ENCODE peak calls at places on chromosome 2, in five cellular contexts. One of them, this sample, is unnamed.

GRCh38 chr2:45006041-45006941 is 3.0 kb downstream of the SIX2 start:
- DNase-seq in T-helper 17 cell: no peak
- DNase-seq in neuronal stem cell: no peak
- DNase-seq in K562: no peak
- DNase-seq in CD8-positive, alpha-beta T cell: no peak
- DNase-seq in this sample: no peak

GRCh38 chr2:163551974-163552373 is 183.8 kb downstream of the FIGN start:
- DNase-seq in T-helper 17 cell: no peak
- DNase-seq in neuronal stem cell: no peak
- DNase-seq in K562: no peak
- DNase-seq in CD8-positive, alpha-beta T cell: no peak
- DNase-seq in this sample: no peak

GRCh38 chr2:85409719-85410583 is at the start of gene CAPG:
- DNase-seq in T-helper 17 cell: no peak
- DNase-seq in neuronal stem cell: no peak
- DNase-seq in K562: peak; percentile 86
- DNase-seq in CD8-positive, alpha-beta T cell: peak; percentile 43
- DNase-seq in this sample: no peak

GRCh38 chr2:230990899-230991150 is 5.1 kb upstream of the SPATA3 start:
- DNase-seq in T-helper 17 cell: no peak
- DNase-seq in neuronal stem cell: no peak
- DNase-seq in K562: no peak
- DNase-seq in CD8-positive, alpha-beta T cell: no peak
- DNase-seq in this sample: no peak

GRCh38 chr2:213806125-213806726 is 522.0 kb downstream of the SPAG16 start:
- DNase-seq in T-helper 17 cell: no peak
- DNase-seq in neuronal stem cell: no peak
- DNase-seq in K562: peak; percentile 0
- DNase-seq in CD8-positive, alpha-beta T cell: no peak
- DNase-seq in this sample: no peak

GRCh38 chr2:171523969-171524401 is 1.7 kb downstream of the CYBRD1 start:
- DNase-seq in T-helper 17 cell: no peak
- DNase-seq in neuronal stem cell: no peak
- DNase-seq in K562: peak; percentile 16
- DNase-seq in CD8-positive, alpha-beta T cell: no peak
- DNase-seq in this sample: no peak

GRCh38 chr2:23404426-23404825 is 19.4 kb downstream of the KLHL29 start:
- DNase-seq in T-helper 17 cell: no peak
- DNase-seq in neuronal stem cell: no peak
- DNase-seq in K562: no peak
- DNase-seq in CD8-positive, alpha-beta T cell: no peak
- DNase-seq in this sample: peak; percentile 59

GRCh38 chr2:33126973-33127372 is 180.2 kb downstream of the LTBP1 start:
- DNase-seq in T-helper 17 cell: no peak
- DNase-seq in neuronal stem cell: no peak
- DNase-seq in K562: no peak
- DNase-seq in CD8-positive, alpha-beta T cell: no peak
- DNase-seq in this sample: no peak

GRCh38 chr2:71530246-71530986 is 77.1 kb downstream of the DYSF start:
- DNase-seq in T-helper 17 cell: no peak
- DNase-seq in neuronal stem cell: peak; percentile 54
- DNase-seq in K562: peak; percentile 59
- DNase-seq in CD8-positive, alpha-beta T cell: no peak
- DNase-seq in this sample: peak; percentile 69

GRCh38 chr2:41782306-41783158 is 265.3 kb upstream of the PKDCC start:
- DNase-seq in T-helper 17 cell: no peak
- DNase-seq in neuronal stem cell: peak; percentile 37
- DNase-seq in K562: peak; percentile 43
- DNase-seq in CD8-positive, alpha-beta T cell: peak; percentile 13
- DNase-seq in this sample: peak; percentile 27

GRCh38 chr2:43217228-43218220 is 8.9 kb downstream of the ZFP36L2 start:
- DNase-seq in T-helper 17 cell: no peak
- DNase-seq in neuronal stem cell: peak; percentile 52
- DNase-seq in K562: no peak
- DNase-seq in CD8-positive, alpha-beta T cell: no peak
- DNase-seq in this sample: no peak

GRCh38 chr2:152322222-152322621 is 12.8 kb upstream of the FMNL2 start:
- DNase-seq in T-helper 17 cell: no peak
- DNase-seq in neuronal stem cell: no peak
- DNase-seq in K562: no peak
- DNase-seq in CD8-positive, alpha-beta T cell: no peak
- DNase-seq in this sample: no peak

GRCh38 chr2:165902929-165903328 is 50.6 kb downstream of the TTC21B start:
- DNase-seq in T-helper 17 cell: no peak
- DNase-seq in neuronal stem cell: no peak
- DNase-seq in K562: no peak
- DNase-seq in CD8-positive, alpha-beta T cell: no peak
- DNase-seq in this sample: no peak

GRCh38 chr2:169110919-169111318 is 41.6 kb downstream of the DHRS9 start:
- DNase-seq in T-helper 17 cell: no peak
- DNase-seq in neuronal stem cell: no peak
- DNase-seq in K562: no peak
- DNase-seq in CD8-positive, alpha-beta T cell: no peak
- DNase-seq in this sample: no peak

GRCh38 chr2:68806511-68807109 is 64.6 kb downstream of the BMP10 start:
- DNase-seq in T-helper 17 cell: no peak
- DNase-seq in neuronal stem cell: no peak
- DNase-seq in K562: peak; percentile 50
- DNase-seq in CD8-positive, alpha-beta T cell: no peak
- DNase-seq in this sample: no peak

GRCh38 chr2:76415821-76416220 is 705.1 kb upstream of the GCFC2 start:
- DNase-seq in T-helper 17 cell: no peak
- DNase-seq in neuronal stem cell: no peak
- DNase-seq in K562: peak; percentile 3
- DNase-seq in CD8-positive, alpha-beta T cell: no peak
- DNase-seq in this sample: no peak

GRCh38 chr2:43174368-43175186 is 51.8 kb downstream of the ZFP36L2 start:
- DNase-seq in T-helper 17 cell: peak; percentile 54
- DNase-seq in neuronal stem cell: no peak
- DNase-seq in K562: no peak
- DNase-seq in CD8-positive, alpha-beta T cell: peak; percentile 76
- DNase-seq in this sample: no peak

DNA sequence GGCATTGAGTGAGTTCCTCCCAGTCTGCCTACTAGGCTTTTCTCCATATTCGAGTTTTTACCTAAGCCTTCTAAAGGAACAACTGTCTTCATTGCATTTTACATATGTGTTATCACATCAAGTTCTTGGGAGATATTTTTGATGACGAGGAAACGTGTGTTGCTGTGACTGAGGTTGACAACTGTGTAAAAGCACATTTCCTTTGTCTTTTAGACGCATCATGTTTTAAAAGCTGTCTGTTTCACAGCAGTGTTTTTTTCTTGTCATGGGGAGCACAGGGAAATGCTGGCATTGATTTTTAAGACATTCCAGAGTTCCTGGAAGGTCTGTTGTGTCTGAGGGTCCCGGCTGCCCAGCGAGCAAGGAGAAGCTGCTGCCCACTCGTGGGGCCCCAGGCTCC is 381.8 kb downstream of the DCDC2C start:
- DNase-seq in T-helper 17 cell: no peak
- DNase-seq in neuronal stem cell: no peak
- DNase-seq in K562: no peak
- DNase-seq in CD8-positive, alpha-beta T cell: no peak
- DNase-seq in this sample: no peak
- H3K9me3 ChIP-seq in T-helper 17 cell: no peaks in the 10 kb centered on the region
- H3K9me3 ChIP-seq in neuronal stem cell: peaks cover 2% of the 10 kb centered on the region
- H3K9me3 ChIP-seq in K562: no peaks in the 10 kb centered on the region
- H3K9me3 ChIP-seq in CD8-positive, alpha-beta T cell: no peaks in the 10 kb centered on the region
- H3K9me3 ChIP-seq in this sample: no peaks in the 10 kb centered on the region

GRCh38 chr2:180222642-180223041 is 215.5 kb upstream of the CWC22 start:
- DNase-seq in T-helper 17 cell: no peak
- DNase-seq in neuronal stem cell: no peak
- DNase-seq in K562: no peak
- DNase-seq in CD8-positive, alpha-beta T cell: no peak
- DNase-seq in this sample: no peak
- H3K9me3 ChIP-seq in T-helper 17 cell: peaks cover 3% of the 10 kb centered on the region
- H3K9me3 ChIP-seq in neuronal stem cell: peaks cover 5% of the 10 kb centered on the region
- H3K9me3 ChIP-seq in K562: peaks cover 3% of the 10 kb centered on the region
- H3K9me3 ChIP-seq in CD8-positive, alpha-beta T cell: no peaks in the 10 kb centered on the region
- H3K9me3 ChIP-seq in this sample: no peaks in the 10 kb centered on the region

DNA sequence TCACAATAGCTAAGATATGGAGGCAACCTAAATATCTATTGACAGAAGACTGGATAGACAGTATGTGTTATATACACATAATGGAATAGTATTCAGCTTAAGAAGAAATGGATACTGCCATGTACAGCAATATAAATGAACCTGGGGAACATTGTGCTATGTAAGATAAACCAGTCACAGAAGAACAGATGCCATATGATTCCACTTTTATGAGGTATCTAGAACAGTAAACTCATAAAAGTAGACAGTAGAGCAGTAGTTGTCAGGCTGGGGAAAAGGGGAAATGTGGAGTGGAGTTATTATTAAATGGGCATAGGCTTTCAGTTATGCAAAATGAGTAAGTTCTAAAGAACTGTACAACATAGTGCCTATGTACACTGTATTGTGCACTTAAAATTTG is 1055.7 kb upstream of the TMEFF2 start:
- DNase-seq in T-helper 17 cell: no peak
- DNase-seq in neuronal stem cell: no peak
- DNase-seq in K562: no peak
- DNase-seq in CD8-positive, alpha-beta T cell: no peak
- DNase-seq in this sample: no peak
- H3K9me3 ChIP-seq in T-helper 17 cell: no peaks in the 10 kb centered on the region
- H3K9me3 ChIP-seq in neuronal stem cell: no peaks in the 10 kb centered on the region
- H3K9me3 ChIP-seq in K562: no peaks in the 10 kb centered on the region
- H3K9me3 ChIP-seq in CD8-positive, alpha-beta T cell: no peaks in the 10 kb centered on the region
- H3K9me3 ChIP-seq in this sample: no peaks in the 10 kb centered on the region

GRCh38 chr2:218785103-218785502 is 3.2 kb downstream of the CYP27A1 start:
- DNase-seq in T-helper 17 cell: no peak
- DNase-seq in neuronal stem cell: no peak
- DNase-seq in K562: no peak
- DNase-seq in CD8-positive, alpha-beta T cell: no peak
- DNase-seq in this sample: peak; percentile 40
- H3K9me3 ChIP-seq in T-helper 17 cell: no peaks in the 10 kb centered on the region
- H3K9me3 ChIP-seq in neuronal stem cell: no peaks in the 10 kb centered on the region
- H3K9me3 ChIP-seq in K562: no peaks in the 10 kb centered on the region
- H3K9me3 ChIP-seq in CD8-positive, alpha-beta T cell: no peaks in the 10 kb centered on the region
- H3K9me3 ChIP-seq in this sample: no peaks in the 10 kb centered on the region

GRCh38 chr2:218378053-218378452 is 4.0 kb upstream of the SLC11A1 start:
- DNase-seq in T-helper 17 cell: no peak
- DNase-seq in neuronal stem cell: no peak
- DNase-seq in K562: no peak
- DNase-seq in CD8-positive, alpha-beta T cell: no peak
- DNase-seq in this sample: no peak

GRCh38 chr2:218370410-218371063 is 11.5 kb upstream of the SLC11A1 start:
- DNase-seq in T-helper 17 cell: no peak
- DNase-seq in neuronal stem cell: no peak
- DNase-seq in K562: no peak
- DNase-seq in CD8-positive, alpha-beta T cell: no peak
- DNase-seq in this sample: no peak

GRCh38 chr2:218371987-218372358 is 10.1 kb upstream of the SLC11A1 start:
- DNase-seq in T-helper 17 cell: no peak
- DNase-seq in neuronal stem cell: no peak
- DNase-seq in K562: no peak
- DNase-seq in CD8-positive, alpha-beta T cell: no peak
- DNase-seq in this sample: no peak

GRCh38 chr2:218374795-218375194 is 7.3 kb upstream of the SLC11A1 start:
- DNase-seq in T-helper 17 cell: no peak
- DNase-seq in neuronal stem cell: no peak
- DNase-seq in K562: no peak
- DNase-seq in CD8-positive, alpha-beta T cell: no peak
- DNase-seq in this sample: no peak

DNA sequence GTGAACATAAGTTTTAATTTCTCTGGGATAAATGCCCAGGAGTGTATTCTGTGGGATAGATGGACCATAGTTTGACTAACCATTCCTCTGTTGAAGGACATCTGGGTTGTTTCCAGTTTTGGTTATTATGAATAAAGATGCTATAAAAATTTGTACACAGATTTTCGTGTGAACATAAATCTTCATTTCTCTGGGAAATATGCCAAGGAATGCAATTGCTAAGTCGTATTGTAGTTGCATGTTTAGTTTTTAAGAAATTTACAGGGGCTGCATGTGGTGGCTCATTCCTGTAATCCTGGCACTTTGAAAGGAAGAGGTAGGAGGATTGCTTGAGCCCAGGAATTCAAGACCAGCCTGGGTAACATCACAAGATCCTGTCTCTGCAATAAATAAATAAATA is 6.9 kb upstream of the SLC11A1 start:
- DNase-seq in T-helper 17 cell: no peak
- DNase-seq in neuronal stem cell: no peak
- DNase-seq in K562: no peak
- DNase-seq in CD8-positive, alpha-beta T cell: no peak
- DNase-seq in this sample: no peak
- H3K9me3 ChIP-seq in T-helper 17 cell: no peaks in the 10 kb centered on the region
- H3K9me3 ChIP-seq in neuronal stem cell: no peaks in the 10 kb centered on the region
- H3K9me3 ChIP-seq in K562: no peaks in the 10 kb centered on the region
- H3K9me3 ChIP-seq in CD8-positive, alpha-beta T cell: no peaks in the 10 kb centered on the region
- H3K9me3 ChIP-seq in this sample: no peaks in the 10 kb centered on the region

DNA sequence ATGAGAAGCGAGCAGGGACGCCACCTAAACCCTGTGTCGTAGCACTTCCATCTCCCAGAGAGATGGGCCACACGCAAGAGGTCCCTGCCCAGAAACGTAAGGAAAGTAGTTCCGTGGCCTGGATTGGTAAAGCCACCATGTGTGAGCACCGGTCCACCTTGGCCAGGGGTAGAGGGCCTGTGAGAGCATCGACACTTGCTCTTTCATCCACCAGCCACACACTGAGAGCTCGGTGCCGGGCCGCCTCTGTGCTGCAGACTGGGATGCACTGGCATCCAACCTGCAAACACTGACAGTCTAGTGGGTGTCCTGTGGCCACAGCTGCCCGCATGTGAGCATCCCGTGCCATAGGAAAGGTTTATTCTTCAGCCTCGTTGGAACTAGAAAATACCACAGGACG is 212.1 kb upstream of the RAB6C start:
- DNase-seq in T-helper 17 cell: no peak
- DNase-seq in neuronal stem cell: no peak
- DNase-seq in K562: no peak
- DNase-seq in CD8-positive, alpha-beta T cell: no peak
- DNase-seq in this sample: no peak
- H3K9me3 ChIP-seq in T-helper 17 cell: no peaks in the 10 kb centered on the region
- H3K9me3 ChIP-seq in neuronal stem cell: peaks cover 2% of the 10 kb centered on the region
- H3K9me3 ChIP-seq in K562: no peaks in the 10 kb centered on the region
- H3K9me3 ChIP-seq in CD8-positive, alpha-beta T cell: no peaks in the 10 kb centered on the region
- H3K9me3 ChIP-seq in this sample: no peaks in the 10 kb centered on the region

This sample was measured in WERI-Rb-1.